ENCODE peak calls at places on chromosomes 3 and 15, in six cellular contexts. G is H9, K is H1, S is mesenchymal stem cell, O is IMR-90, L is trophoblast cell. W is an unnamed sample.

GRCh38 chr3:71464613-71465012 is 118.9 kb downstream of the FOXP1 start:
- DNase-seq in O (no peak), G (no peak), L (no peak), K (no peak), S (no peak), W (no peak)

GRCh38 chr15:79218588-79219200 is 63.8 kb upstream of the ANKRD34C start:
- DNase-seq in L (no peak), K (no peak), G (no peak), S (peak), O (peak), W (no peak)

GRCh38 chr3:182470187-182470586 is 323.1 kb upstream of the ATP11B start:
- DNase-seq in O (no peak), S (no peak), K (no peak), G (no peak), L (no peak), W (no peak)

GRCh38 chr15:40957041-40957555 is 3.8 kb downstream of the CHAC1 start:
- DNase-seq in L (no peak), S (no peak), K (no peak), G (no peak), O (no peak), W (no peak)

GRCh38 chr3:14899993-14900618 is 47.3 kb upstream of the NR2C2 start:
- DNase-seq in K (peak), S (no peak), G (peak), L (no peak), O (no peak), W (no peak)

GRCh38 chr3:29639621-29640290 is 358.9 kb downstream of the RBMS3 start:
- DNase-seq in G (no peak), K (no peak), S (peak), O (peak), L (no peak), W (no peak)

GRCh38 chr3:117903226-117903625 is 1131.4 kb downstream of the IGSF11 start:
- DNase-seq in L (no peak), S (no peak), G (no peak), O (peak), K (no peak), W (no peak)

GRCh38 chr3:178097576-178097975 is 438.7 kb upstream of the KCNMB2 start:
- DNase-seq in G (no peak), O (peak), S (peak), K (no peak), L (peak), W (no peak)

GRCh38 chr3:107643038-107643883 is 120.5 kb downstream of the BBX start:
- DNase-seq in G (no peak), O (no peak), S (no peak), K (no peak), L (no peak), W (no peak)

GRCh38 chr15:75171408-75171807 is 30.3 kb upstream of the C15orf39 start:
- DNase-seq in L (no peak), O (peak), G (no peak), K (no peak), S (peak), W (no peak)

GRCh38 chr15:78050851-78051250 is 26.7 kb downstream of the TBC1D2B start:
- DNase-seq in L (no peak), O (no peak), S (peak), K (no peak), G (no peak), W (no peak)

GRCh38 chr3:29486087-29486486 is 205.2 kb downstream of the RBMS3 start:
- DNase-seq in K (no peak), L (no peak), G (no peak), O (peak), S (peak), W (no peak)

GRCh38 chr15:101258238-101259144 is 6.6 kb upstream of the CHSY1 start:
- DNase-seq in G (no peak), O (peak), S (peak), L (peak), K (no peak), W (no peak)

GRCh38 chr15:68366314-68366713 is 65.6 kb downstream of the ITGA11 start:
- DNase-seq in O (no peak), S (no peak), K (no peak), G (peak), L (no peak), W (no peak)

GRCh38 chr15:78049691-78050440 is 27.6 kb downstream of the TBC1D2B start:
- DNase-seq in L (peak), S (no peak), K (no peak), O (peak), G (no peak), W (no peak)

GRCh38 chr15:33126559-33127290 is 67.8 kb downstream of the FMN1 start:
- DNase-seq in L (no peak), G (no peak), S (peak), K (no peak), O (peak), W (no peak)

GRCh38 chr3:24829632-24830229 is 335.1 kb upstream of the THRB start:
- DNase-seq in S (peak), O (no peak), G (peak), K (no peak), L (no peak), W (peak)

GRCh38 chr15:51365417-51365816 is 24.0 kb downstream of the GLDN start:
- DNase-seq in S (no peak), L (peak), O (no peak), G (no peak), K (no peak), W (no peak)

GRCh38 chr3:158368271-158368670 is 202.7 kb upstream of the MLF1 start:
- DNase-seq in L (no peak), K (no peak), S (no peak), O (no peak), G (no peak), W (peak)

GRCh38 chr15:41774873-41775417 is 661 bp downstream of the MAPKBP1 start:
- DNase-seq in G (no peak), S (no peak), O (no peak), K (no peak), L (no peak), W (no peak)

GRCh38 chr15:74616020-74616939 is 644 bp downstream of the CLK3 start:
- DNase-seq in G (no peak), S (peak), O (peak), K (no peak), L (peak), W (no peak)

GRCh38 chr15:84684092-84684491 is 26.1 kb upstream of the NMB start:
- DNase-seq in L (no peak), G (no peak), O (peak), K (no peak), S (peak), W (no peak)

GRCh38 chr15:66482539-66482938 is 15.0 kb downstream of the SNAPC5 start:
- DNase-seq in K (no peak), O (no peak), L (no peak), S (no peak), G (no peak), W (no peak)

GRCh38 chr3:9870978-9871377 is 9.1 kb downstream of the CIDEC start:
- DNase-seq in S (peak), O (peak), K (no peak), G (no peak), L (no peak), W (no peak)

GRCh38 chr3:9869955-9870354 is 10.1 kb downstream of the CIDEC start:
- DNase-seq in L (no peak), S (no peak), O (no peak), G (no peak), K (no peak), W (no peak)

GRCh38 chr3:9862391-9863235 is 17.4 kb downstream of the CIDEC start:
- DNase-seq in S (peak), O (no peak), K (no peak), L (peak), G (peak), W (peak)

GRCh38 chr3:9866639-9867038 is 13.4 kb downstream of the CIDEC start:
- DNase-seq in S (no peak), O (no peak), G (no peak), K (no peak), L (no peak), W (no peak)

DNA sequence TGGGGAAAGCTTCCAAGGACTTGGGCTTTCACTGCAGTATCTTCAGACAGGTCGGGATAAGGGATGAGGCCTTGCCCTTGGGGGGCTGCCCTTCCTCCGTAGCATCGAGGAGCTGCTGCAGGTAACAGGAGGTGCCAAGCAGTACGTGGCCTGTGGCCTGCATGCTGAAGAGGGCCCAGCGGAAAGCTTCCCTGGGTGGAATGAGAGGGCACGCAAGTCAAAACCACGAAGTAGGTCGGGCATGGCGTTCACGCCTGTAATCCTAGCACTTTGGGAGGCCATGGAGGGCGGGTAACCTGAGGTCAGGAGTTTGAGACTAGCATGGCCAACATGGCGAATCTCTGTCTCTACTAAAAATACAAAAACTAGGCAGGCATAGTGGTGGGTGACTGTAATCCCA is 12.9 kb downstream of the CIDEC start:
- DNase-seq in G (no peak), O (no peak), L (no peak), S (no peak), K (no peak), W (no peak)
- H4K91ac ChIP-seq in G (no peak), O (no peak), L (no peak), S (no peak), K (no peak), W (no peak)

DNA sequence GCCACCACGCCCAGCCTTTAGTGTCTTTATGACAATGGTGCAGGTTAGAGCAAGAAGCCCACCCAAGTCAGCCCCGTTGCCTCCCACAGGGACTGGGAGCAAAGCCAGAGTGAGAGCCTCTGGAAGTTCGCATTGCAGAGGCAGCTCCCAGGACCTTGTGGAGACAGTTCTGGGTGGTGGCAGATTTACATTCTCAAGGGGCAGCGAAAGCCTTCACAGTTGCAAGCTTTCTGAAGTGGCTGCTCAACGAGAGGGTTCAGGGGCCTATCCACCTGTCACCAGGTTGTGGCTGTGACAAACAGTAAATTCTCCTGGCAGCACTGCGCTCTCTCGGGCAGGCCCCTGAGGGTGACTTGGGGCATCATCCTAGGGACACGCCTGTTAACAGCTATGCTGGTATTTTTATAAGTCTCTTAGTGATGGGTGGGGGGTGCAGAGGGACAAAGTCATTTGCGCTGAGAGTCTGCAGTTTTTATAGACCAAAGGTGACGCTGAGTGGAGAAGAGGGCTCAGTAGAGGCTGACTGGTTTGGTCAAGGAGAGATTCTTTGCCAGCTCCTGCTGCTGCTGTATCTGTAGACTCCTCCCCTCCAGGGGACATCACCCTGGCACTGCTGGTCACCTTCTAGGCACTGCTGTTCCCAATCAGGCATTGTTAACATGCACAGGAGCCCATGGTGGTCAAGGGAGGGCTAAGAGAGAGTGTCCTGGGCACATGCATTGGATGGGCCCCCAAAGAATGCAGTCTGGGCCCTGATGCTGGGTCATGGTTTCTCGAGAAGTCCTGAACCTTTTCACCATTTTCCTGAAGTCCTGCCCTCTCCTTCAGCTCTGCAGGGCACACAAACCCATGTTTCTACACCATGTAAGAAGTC is 57.5 kb upstream of the KLF13 start:
- DNase-seq in K (no peak), L (no peak), O (no peak), S (no peak), G (no peak), W (no peak)
- H4K91ac ChIP-seq in K (no peak), L (no peak), O (no peak), S (no peak), G (no peak), W (no peak)

GRCh38 chr3:133998691-133999241 is 31.0 kb downstream of the SLCO2A1 start:
- DNase-seq in L (no peak), O (no peak), G (no peak), S (no peak), K (no peak), W (no peak)
- H4K91ac ChIP-seq in L (peak), O (no peak), G (no peak), S (no peak), K (no peak), W (no peak)

GRCh38 chr3:171744055-171744741 is 66.1 kb downstream of the PLD1 start:
- DNase-seq in S (no peak), O (no peak), L (no peak), K (no peak), G (no peak), W (no peak)
- H4K91ac ChIP-seq in S (no peak), O (no peak), L (no peak), K (no peak), G (no peak), W (no peak)

W was measured in neuronal stem cell.